ENCODE peak calls at places on chromosomes 12 and 14, in eight cellular contexts. A is memory B cell, E is progenitor cell of endocrine pancreas, S is OCI-LY7, D is NCI-H345, F is NCI-H1092, U is neural crest cell, X is AG04450. H is an unnamed sample.

GRCh38 chr14:79443602-79444001 is 767.7 kb downstream of the DIO2 start:
- DNase-seq in A (no peak), D (no peak), S (no peak), F (no peak), X (no peak), U (no peak), E (no peak), H (no peak)

GRCh38 chr12:69840727-69841126 is 15.7 kb downstream of the MYRFL start:
- DNase-seq in D (no peak), S (peak; percentile 17), U (no peak), E (no peak), A (no peak), X (no peak), F (no peak), H (no peak)

GRCh38 chr12:131726-132465 is 65.3 kb downstream of the IQSEC3 start:
- DNase-seq in A (no peak), E (no peak), S (no peak), F (no peak), D (no peak), X (no peak), U (no peak), H (no peak)

GRCh38 chr12:69196302-69197288 is 42.8 kb upstream of the CPSF6 start:
- DNase-seq in S (no peak), E (no peak), A (no peak), D (no peak), F (no peak), U (no peak), X (no peak), H (peak; percentile 74)

GRCh38 chr14:62455446-62455845 is 589.8 kb downstream of the KCNH5 start:
- DNase-seq in S (no peak), E (no peak), U (no peak), D (no peak), A (no peak), F (no peak), X (no peak), H (no peak)

GRCh38 chr14:70382556-70382955 is 23.1 kb upstream of the COX16 start:
- DNase-seq in U (no peak), D (no peak), X (no peak), A (no peak), S (no peak), E (no peak), F (no peak), H (no peak)

GRCh38 chr14:64363265-64363840 is 24.8 kb upstream of the MTHFD1 start:
- DNase-seq in S (no peak), E (no peak), X (no peak), D (no peak), A (no peak), F (no peak), U (no peak), H (no peak)

GRCh38 chr12:105425263-105426174 is 95.0 kb downstream of the C12orf75 start:
- DNase-seq in E (no peak), A (no peak), F (no peak), S (no peak), U (no peak), X (no peak), D (no peak), H (peak; percentile 31)

GRCh38 chr12:46480282-46480681 is 107.7 kb upstream of the SLC38A2 start:
- DNase-seq in A (no peak), X (no peak), D (no peak), S (no peak), E (no peak), F (no peak), U (no peak), H (no peak)

GRCh38 chr14:73771848-73772705 is 57.9 kb upstream of the PNMA1 start:
- DNase-seq in F (no peak), A (peak; percentile 56), X (no peak), D (peak; percentile 70), E (no peak), U (no peak), S (peak; percentile 95), H (peak; percentile 96)

GRCh38 chr14:99320105-99320572 is 48.1 kb upstream of the BCL11B start:
- DNase-seq in F (peak; percentile 20), S (peak; percentile 51), X (no peak), D (peak; percentile 48), A (peak; percentile 36), U (peak; percentile 63), E (no peak), H (peak; percentile 92)

GRCh38 chr14:63513756-63514155 is 29.4 kb downstream of the PPP2R5E start:
- DNase-seq in U (no peak), A (no peak), D (no peak), F (no peak), E (no peak), S (no peak), X (no peak), H (no peak)

GRCh38 chr12:30961030-30961429 is 34.5 kb downstream of the TSPAN11 start:
- DNase-seq in X (no peak), F (no peak), E (no peak), S (no peak), A (no peak), D (no peak), U (no peak), H (no peak)

GRCh38 chr12:119071176-119071575 is 89.8 kb downstream of the SRRM4 start:
- DNase-seq in D (no peak), A (no peak), E (no peak), F (no peak), U (no peak), S (no peak), X (no peak), H (no peak)

GRCh38 chr14:68554231-68554630 is 238.6 kb downstream of the ZFP36L1 start:
- DNase-seq in X (no peak), D (no peak), F (no peak), E (no peak), S (peak; percentile 37), U (no peak), A (no peak), H (no peak)

GRCh38 chr12:127980585-127980984 is 286.4 kb upstream of the TMEM132C start:
- DNase-seq in E (no peak), F (no peak), U (no peak), D (no peak), A (no peak), S (no peak), X (no peak), H (no peak)

GRCh38 chr12:14558377-14559051 is 9.2 kb downstream of the PLBD1 start:
- DNase-seq in X (no peak), U (no peak), A (no peak), S (peak; percentile 38), F (no peak), E (no peak), D (no peak), H (no peak)

GRCh38 chr14:95619785-95620417 is 66.3 kb upstream of the TCL1B start:
- DNase-seq in A (no peak), X (no peak), U (no peak), E (no peak), S (no peak), D (peak; percentile 83), F (no peak), H (no peak)

GRCh38 chr14:64790478-64790877 is 86.3 kb downstream of the PLEKHG3 start:
- DNase-seq in X (no peak), D (no peak), U (no peak), A (no peak), E (no peak), F (no peak), S (no peak), H (no peak)

GRCh38 chr12:50545783-50546182 is 41.0 kb downstream of the DIP2B start:
- DNase-seq in X (no peak), D (no peak), S (no peak), F (no peak), A (no peak), U (no peak), E (no peak), H (no peak)

GRCh38 chr14:104746071-104746545 is 6.8 kb upstream of the SIVA1 start:
- DNase-seq in X (no peak), E (no peak), F (no peak), A (no peak), U (no peak), D (no peak), S (no peak), H (no peak)

GRCh38 chr14:100610511-100611217 is 23.4 kb upstream of the BEGAIN start:
- DNase-seq in U (no peak), S (no peak), F (no peak), X (no peak), D (no peak), A (no peak), E (no peak), H (no peak)

GRCh38 chr12:92721668-92722067 is 18.9 kb downstream of the PLEKHG7 start:
- DNase-seq in E (no peak), A (no peak), D (no peak), S (no peak), X (no peak), F (no peak), U (no peak), H (no peak)

GRCh38 chr14:95326987-95327386 is 7.3 kb upstream of the CLMN start:
- DNase-seq in X (no peak), D (no peak), E (no peak), A (no peak), U (no peak), F (no peak), S (peak; percentile 73), H (peak; percentile 76)

GRCh38 chr12:115354007-115354452 is 670.1 kb upstream of the TBX3 start:
- DNase-seq in E (no peak), A (no peak), U (no peak), F (no peak), D (no peak), S (no peak), X (peak; percentile 93), H (no peak)

GRCh38 chr12:2858334-2858733 is 1.5 kb upstream of the TEX52 start:
- DNase-seq in A (no peak), X (no peak), E (no peak), U (no peak), F (no peak), S (no peak), D (no peak), H (peak; percentile 44)

GRCh38 chr14:37122288-37122687 is 50.1 kb downstream of the SLC25A21 start:
- DNase-seq in E (no peak), F (no peak), U (no peak), X (peak; percentile 61), D (no peak), S (no peak), A (no peak), H (no peak)

GRCh38 chr14:85054178-85054577 is 475.8 kb upstream of the FLRT2 start:
- DNase-seq in U (no peak), A (no peak), E (no peak), F (no peak), S (peak; percentile 3), D (no peak), X (no peak), H (no peak)

H was measured in Karpas-422.